ENCODE peak calls at places on chromosomes 12 and 14, in eight cellular contexts. C is effector CD4-positive, alpha-beta T cell; M is WTC11; S is AG20443; L is GM04504; H is KG1; I is PC-3; N is T-helper 2 cell. X is an unnamed sample.

GRCh38 chr14:90969493-90970166 is 90.8 kb downstream of the RPS6KA5 start:
- DNase-seq in C (no peak), M (no peak), S (no peak), L (no peak), H (no peak), I (no peak), N (no peak), X (no peak)

GRCh38 chr14:29627141-29627540 is 300.5 kb downstream of the PRKD1 start:
- DNase-seq in C (no peak), M (no peak), S (peak), L (peak), H (no peak), I (no peak), N (no peak), X (no peak)

GRCh38 chr14:100816950-100817901 is 8.7 kb upstream of the MEG3 start:
- DNase-seq in C (no peak), M (no peak), S (no peak), L (no peak), H (no peak), I (no peak), N (no peak), X (no peak)

GRCh38 chr12:58487280-58488141 is 432.8 kb downstream of the LRIG3 start:
- DNase-seq in C (no peak), M (no peak), S (peak), L (peak), H (no peak), I (no peak), N (no peak), X (no peak)

GRCh38 chr14:37369446-37369845 is 171.7 kb downstream of the MIPOL1 start:
- DNase-seq in C (no peak), M (no peak), S (no peak), L (no peak), H (no peak), I (no peak), N (no peak), X (no peak)

GRCh38 chr14:103705158-103705523 is 10.1 kb downstream of the XRCC3 start:
- DNase-seq in C (no peak), M (no peak), S (no peak), L (no peak), H (no peak), I (no peak), N (no peak), X (no peak)

GRCh38 chr12:106080111-106080732 is 58.5 kb downstream of the NUAK1 start:
- DNase-seq in C (no peak), M (no peak), S (peak), L (peak), H (no peak), I (no peak), N (no peak), X (no peak)

GRCh38 chr12:97556201-97556824 is 93.7 kb downstream of the RMST start:
- DNase-seq in C (no peak), M (no peak), S (peak), L (no peak), H (no peak), I (peak), N (no peak), X (no peak)

GRCh38 chr14:92677087-92677668 is 71.2 kb downstream of the LGMN start:
- DNase-seq in C (no peak), M (no peak), S (no peak), L (no peak), H (no peak), I (no peak), N (no peak), X (no peak)

GRCh38 chr12:57612711-57613426 is 1.6 kb downstream of the ARHGEF25 start:
- DNase-seq in C (no peak), M (no peak), S (no peak), L (no peak), H (no peak), I (no peak), N (no peak), X (no peak)

GRCh38 chr14:51328089-51328941 is 88.3 kb downstream of the TMX1 start:
- DNase-seq in C (no peak), M (no peak), S (peak), L (no peak), H (no peak), I (peak), N (no peak), X (no peak)

GRCh38 chr12:68334136-68334535 is 2.0 kb upstream of the MDM1 start:
- DNase-seq in C (no peak), M (no peak), S (no peak), L (no peak), H (no peak), I (peak), N (no peak), X (no peak)

GRCh38 chr14:72513994-72514659 is 379.8 kb downstream of the DPF3 start:
- DNase-seq in C (no peak), M (no peak), S (peak), L (peak), H (no peak), I (peak), N (no peak), X (no peak)

GRCh38 chr12:55659486-55660385 is 23.0 kb downstream of the OR10P1 start:
- DNase-seq in C (no peak), M (no peak), S (peak), L (no peak), H (no peak), I (peak), N (no peak), X (no peak)

GRCh38 chr14:35558680-35559079 is 24.7 kb downstream of the INSM2 start:
- DNase-seq in C (no peak), M (no peak), S (no peak), L (no peak), H (no peak), I (no peak), N (no peak), X (no peak)

GRCh38 chr14:91143862-91144261 is 30.0 kb downstream of the DGLUCY start:
- DNase-seq in C (no peak), M (no peak), S (no peak), L (no peak), H (no peak), I (no peak), N (no peak), X (no peak)

GRCh38 chr12:6032726-6033125 is 87.7 kb upstream of the ANO2 start:
- DNase-seq in C (no peak), M (no peak), S (no peak), L (no peak), H (no peak), I (no peak), N (no peak), X (no peak)

X was measured in activated effector memory CD4-positive, alpha-beta T cell treated with Interleukin-2 at 50 U/mL for 16 hours.